ENCODE peak calls at places on chromosomes 12 and 14, in seven cellular contexts. One of them, this sample, is unnamed.

GRCh38 chr14:93085916-93086315 is 29.8 kb downstream of the ITPK1 start:
- DNase-seq in fibroblast of lung: peak
- DNase-seq in foreskin fibroblast: peak
- DNase-seq in Panc1: no peak
- DNase-seq in GM06990: no peak
- DNase-seq in HFF-Myc: no peak
- DNase-seq in PC-3: peak
- DNase-seq in this sample: peak

GRCh38 chr14:76977793-76978730 is 50.4 kb downstream of the IRF2BPL start:
- DNase-seq in GM06990: peak
- DNase-seq in foreskin fibroblast: peak
- DNase-seq in PC-3: no peak
- DNase-seq in HFF-Myc: no peak
- DNase-seq in fibroblast of lung: peak
- DNase-seq in Panc1: no peak
- DNase-seq in this sample: peak

GRCh38 chr12:90166671-90167070 is 458.0 kb upstream of the ATP2B1 start:
- DNase-seq in fibroblast of lung: no peak
- DNase-seq in Panc1: no peak
- DNase-seq in PC-3: no peak
- DNase-seq in HFF-Myc: no peak
- DNase-seq in foreskin fibroblast: no peak
- DNase-seq in GM06990: no peak
- DNase-seq in this sample: peak

GRCh38 chr14:51219473-51220448 is 20.3 kb upstream of the TMX1 start:
- DNase-seq in foreskin fibroblast: peak
- DNase-seq in fibroblast of lung: peak
- DNase-seq in HFF-Myc: no peak
- DNase-seq in PC-3: peak
- DNase-seq in GM06990: no peak
- DNase-seq in Panc1: no peak
- DNase-seq in this sample: peak

GRCh38 chr14:22819191-22819988 is 4.2 kb upstream of the SLC7A7 start:
- DNase-seq in foreskin fibroblast: peak
- DNase-seq in Panc1: no peak
- DNase-seq in GM06990: no peak
- DNase-seq in HFF-Myc: no peak
- DNase-seq in PC-3: peak
- DNase-seq in fibroblast of lung: peak
- DNase-seq in this sample: no peak

GRCh38 chr14:75293920-75294648 is 15.5 kb downstream of the FOS start:
- DNase-seq in Panc1: no peak
- DNase-seq in GM06990: peak
- DNase-seq in HFF-Myc: no peak
- DNase-seq in foreskin fibroblast: peak
- DNase-seq in fibroblast of lung: peak
- DNase-seq in PC-3: peak
- DNase-seq in this sample: peak

GRCh38 chr12:62581288-62582064 is 114.8 kb downstream of the MON2 start:
- DNase-seq in GM06990: peak
- DNase-seq in Panc1: no peak
- DNase-seq in fibroblast of lung: peak
- DNase-seq in PC-3: peak
- DNase-seq in foreskin fibroblast: peak
- DNase-seq in HFF-Myc: peak
- DNase-seq in this sample: peak

GRCh38 chr12:99984271-99985128 is at the start of gene ANKS1B:
- DNase-seq in PC-3: peak
- DNase-seq in Panc1: no peak
- DNase-seq in foreskin fibroblast: peak
- DNase-seq in HFF-Myc: no peak
- DNase-seq in fibroblast of lung: peak
- DNase-seq in GM06990: peak
- DNase-seq in this sample: peak

GRCh38 chr12:108611884-108612415 is 14.1 kb upstream of the TMEM119 start:
- DNase-seq in foreskin fibroblast: peak
- DNase-seq in Panc1: no peak
- DNase-seq in PC-3: peak
- DNase-seq in GM06990: no peak
- DNase-seq in HFF-Myc: no peak
- DNase-seq in fibroblast of lung: peak
- DNase-seq in this sample: peak

GRCh38 chr12:57476162-57476992 is 3.3 kb downstream of the ARHGAP9 start:
- DNase-seq in HFF-Myc: no peak
- DNase-seq in Panc1: no peak
- DNase-seq in GM06990: no peak
- DNase-seq in PC-3: no peak
- DNase-seq in foreskin fibroblast: no peak
- DNase-seq in fibroblast of lung: no peak
- DNase-seq in this sample: no peak

GRCh38 chr14:59919582-59920377 is at the start of gene LRRC9:
- DNase-seq in foreskin fibroblast: peak
- DNase-seq in GM06990: no peak
- DNase-seq in PC-3: no peak
- DNase-seq in fibroblast of lung: peak
- DNase-seq in HFF-Myc: no peak
- DNase-seq in Panc1: no peak
- DNase-seq in this sample: peak

GRCh38 chr12:96094201-96094600 is 58.8 kb upstream of the LTA4H start:
- DNase-seq in PC-3: peak
- DNase-seq in fibroblast of lung: peak
- DNase-seq in HFF-Myc: peak
- DNase-seq in foreskin fibroblast: peak
- DNase-seq in GM06990: no peak
- DNase-seq in Panc1: no peak
- DNase-seq in this sample: peak

GRCh38 chr12:125983094-125983783 is 918.0 kb downstream of the AACS start:
- DNase-seq in PC-3: no peak
- DNase-seq in fibroblast of lung: peak
- DNase-seq in Panc1: no peak
- DNase-seq in HFF-Myc: no peak
- DNase-seq in GM06990: no peak
- DNase-seq in foreskin fibroblast: peak
- DNase-seq in this sample: peak
- H3K4me3 ChIP-seq in PC-3: no peak
- H3K4me3 ChIP-seq in fibroblast of lung: no peak
- H3K4me3 ChIP-seq in Panc1: peak
- H3K4me3 ChIP-seq in HFF-Myc: no peak
- H3K4me3 ChIP-seq in GM06990: no peak
- H3K4me3 ChIP-seq in foreskin fibroblast: peak
- H3K4me3 ChIP-seq in this sample: peak

GRCh38 chr14:99899578-99900178 is 106.5 kb downstream of the EML1 start:
- DNase-seq in PC-3: peak
- DNase-seq in HFF-Myc: no peak
- DNase-seq in foreskin fibroblast: peak
- DNase-seq in fibroblast of lung: peak
- DNase-seq in Panc1: no peak
- DNase-seq in GM06990: no peak
- DNase-seq in this sample: peak
- TF ChIP-seq CTCF in PC-3: peak
- TF ChIP-seq CTCF in HFF-Myc: peak
- TF ChIP-seq CTCF in foreskin fibroblast: peak
- TF ChIP-seq CTCF in fibroblast of lung: peak
- TF ChIP-seq CTCF in Panc1: peak
- TF ChIP-seq CTCF in GM06990: peak
- TF ChIP-seq CTCF in this sample: peak

GRCh38 chr12:120836119-120836684 is 68.0 kb downstream of the SPPL3 start:
- DNase-seq in PC-3: no peak
- DNase-seq in GM06990: no peak
- DNase-seq in HFF-Myc: no peak
- DNase-seq in foreskin fibroblast: no peak
- DNase-seq in Panc1: no peak
- DNase-seq in fibroblast of lung: no peak
- DNase-seq in this sample: no peak

GRCh38 chr12:120834489-120835303 is 69.5 kb downstream of the SPPL3 start:
- DNase-seq in fibroblast of lung: no peak
- DNase-seq in Panc1: no peak
- DNase-seq in PC-3: no peak
- DNase-seq in HFF-Myc: no peak
- DNase-seq in foreskin fibroblast: no peak
- DNase-seq in GM06990: no peak
- DNase-seq in this sample: no peak

GRCh38 chr12:120833849-120834248 is 70.3 kb downstream of the SPPL3 start:
- DNase-seq in PC-3: no peak
- DNase-seq in fibroblast of lung: peak
- DNase-seq in GM06990: no peak
- DNase-seq in Panc1: no peak
- DNase-seq in foreskin fibroblast: peak
- DNase-seq in HFF-Myc: no peak
- DNase-seq in this sample: peak

GRCh38 chr12:120835657-120836056 is 68.5 kb downstream of the SPPL3 start:
- DNase-seq in foreskin fibroblast: no peak
- DNase-seq in PC-3: no peak
- DNase-seq in GM06990: no peak
- DNase-seq in HFF-Myc: no peak
- DNase-seq in Panc1: no peak
- DNase-seq in fibroblast of lung: peak
- DNase-seq in this sample: peak

DNA sequence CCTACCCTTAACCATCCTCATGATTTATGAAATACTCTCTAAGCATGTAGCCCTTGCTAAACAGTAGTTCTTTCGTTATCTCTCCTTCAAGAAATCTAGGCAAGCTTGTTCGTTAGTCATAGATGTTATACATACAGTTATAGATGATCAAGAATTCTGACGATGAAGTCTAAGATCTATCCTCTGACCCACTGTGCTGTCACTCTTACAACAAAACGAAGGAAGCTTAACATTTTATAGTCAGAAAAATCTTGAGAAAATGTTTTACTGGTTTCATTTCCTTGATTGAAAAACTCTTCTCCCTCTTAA is 68.9 kb downstream of the SPPL3 start:
- DNase-seq in Panc1: no peak
- DNase-seq in fibroblast of lung: peak
- DNase-seq in GM06990: no peak
- DNase-seq in HFF-Myc: no peak
- DNase-seq in PC-3: no peak
- DNase-seq in foreskin fibroblast: no peak
- DNase-seq in this sample: peak
- H3K4me3 ChIP-seq in Panc1: no peak
- H3K4me3 ChIP-seq in fibroblast of lung: no peak
- H3K4me3 ChIP-seq in GM06990: no peak
- H3K4me3 ChIP-seq in HFF-Myc: no peak
- H3K4me3 ChIP-seq in PC-3: no peak
- H3K4me3 ChIP-seq in foreskin fibroblast: no peak
- H3K4me3 ChIP-seq in this sample: no peak

GRCh38 chr14:47539065-47539464 is 136.3 kb downstream of the MDGA2 start:
- DNase-seq in GM06990: no peak
- DNase-seq in foreskin fibroblast: no peak
- DNase-seq in fibroblast of lung: peak
- DNase-seq in HFF-Myc: no peak
- DNase-seq in PC-3: peak
- DNase-seq in Panc1: no peak
- DNase-seq in this sample: no peak
- TF ChIP-seq CTCF in GM06990: no peak
- TF ChIP-seq CTCF in foreskin fibroblast: no peak
- TF ChIP-seq CTCF in fibroblast of lung: no peak
- TF ChIP-seq CTCF in HFF-Myc: no peak
- TF ChIP-seq CTCF in PC-3: peak
- TF ChIP-seq CTCF in Panc1: peak
- TF ChIP-seq CTCF in this sample: no peak

GRCh38 chr12:40287369-40287975 is 62.7 kb downstream of the LRRK2 start:
- DNase-seq in Panc1: no peak
- DNase-seq in HFF-Myc: no peak
- DNase-seq in PC-3: peak
- DNase-seq in fibroblast of lung: no peak
- DNase-seq in foreskin fibroblast: no peak
- DNase-seq in GM06990: no peak
- DNase-seq in this sample: no peak

GRCh38 chr12:40298341-40298740 is 73.5 kb downstream of the LRRK2 start:
- DNase-seq in PC-3: no peak
- DNase-seq in Panc1: no peak
- DNase-seq in HFF-Myc: no peak
- DNase-seq in foreskin fibroblast: no peak
- DNase-seq in fibroblast of lung: no peak
- DNase-seq in GM06990: no peak
- DNase-seq in this sample: no peak

DNA sequence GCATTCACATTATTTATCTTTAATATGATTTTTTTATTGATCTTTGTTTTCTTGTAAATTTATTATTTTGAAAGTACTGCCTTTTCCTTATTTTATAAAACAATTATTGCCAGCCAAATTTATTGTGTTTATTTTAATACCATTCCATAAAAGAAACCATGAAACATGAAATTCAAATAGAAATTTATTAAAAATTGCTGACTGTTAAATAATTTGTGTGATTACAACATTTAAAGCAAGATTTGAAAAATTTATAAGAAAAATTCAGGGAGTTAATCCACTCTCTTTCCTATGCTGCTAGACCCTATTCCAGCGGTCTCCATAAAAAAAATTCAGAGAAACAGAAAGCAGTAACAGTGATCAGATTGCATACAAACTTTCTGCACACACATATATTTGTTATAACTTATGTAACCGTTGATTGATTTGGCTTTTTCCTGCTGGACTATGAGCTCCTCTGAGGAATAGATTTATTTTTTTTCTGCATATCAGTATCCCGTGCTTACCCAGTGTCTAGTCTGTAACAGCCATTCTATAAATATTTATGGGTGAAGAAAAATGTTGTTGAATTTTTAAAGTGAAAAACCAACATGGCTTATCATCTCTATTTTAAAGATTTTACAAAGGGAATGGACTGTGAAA is 68.1 kb downstream of the LRRK2 start:
- DNase-seq in Panc1: no peak
- DNase-seq in PC-3: no peak
- DNase-seq in HFF-Myc: no peak
- DNase-seq in fibroblast of lung: no peak
- DNase-seq in GM06990: no peak
- DNase-seq in foreskin fibroblast: no peak
- DNase-seq in this sample: no peak
- H3K4me3 ChIP-seq in Panc1: no peak
- H3K4me3 ChIP-seq in PC-3: no peak
- H3K4me3 ChIP-seq in HFF-Myc: no peak
- H3K4me3 ChIP-seq in fibroblast of lung: no peak
- H3K4me3 ChIP-seq in GM06990: no peak
- H3K4me3 ChIP-seq in foreskin fibroblast: no peak
- H3K4me3 ChIP-seq in this sample: no peak

GRCh38 chr12:112261559-112261958 is 120.7 kb downstream of the HECTD4 start:
- DNase-seq in foreskin fibroblast: no peak
- DNase-seq in GM06990: no peak
- DNase-seq in PC-3: peak
- DNase-seq in Panc1: no peak
- DNase-seq in fibroblast of lung: no peak
- DNase-seq in HFF-Myc: no peak
- DNase-seq in this sample: peak
- TF ChIP-seq CTCF in foreskin fibroblast: no peak
- TF ChIP-seq CTCF in GM06990: peak
- TF ChIP-seq CTCF in PC-3: peak
- TF ChIP-seq CTCF in Panc1: peak
- TF ChIP-seq CTCF in fibroblast of lung: peak
- TF ChIP-seq CTCF in HFF-Myc: peak
- TF ChIP-seq CTCF in this sample: peak

GRCh38 chr14:105709281-105710118 is 183.1 kb downstream of the TMEM121 start:
- DNase-seq in Panc1: no peak
- DNase-seq in PC-3: no peak
- DNase-seq in fibroblast of lung: no peak
- DNase-seq in HFF-Myc: no peak
- DNase-seq in GM06990: peak
- DNase-seq in foreskin fibroblast: no peak
- DNase-seq in this sample: no peak
- H3K4me3 ChIP-seq in Panc1: no peak
- H3K4me3 ChIP-seq in PC-3: no peak
- H3K4me3 ChIP-seq in fibroblast of lung: no peak
- H3K4me3 ChIP-seq in HFF-Myc: no peak
- H3K4me3 ChIP-seq in GM06990: peak
- H3K4me3 ChIP-seq in foreskin fibroblast: no peak
- H3K4me3 ChIP-seq in this sample: no peak